ENCODE peak calls at places on chromosomes 3 and 15, in ten cellular contexts. G is Peyer's patch; Z is fibroblast of villous mesenchyme; C is endodermal cell; R is OCI-LY7; A is uterus; T is CD4-positive, alpha-beta T cell; H is progenitor cell of endocrine pancreas; E is psoas muscle; M is GM10248. V is an unnamed sample.

GRCh38 chr3:102195198-102195948 is 239.4 kb upstream of the ZPLD1 start:
- DNase-seq in G (no peak), Z (no peak), C (no peak), R (no peak), A (no peak), T (no peak), H (no peak), E (no peak), M (no peak), V (no peak)

GRCh38 chr15:61910839-61911369 is 149.3 kb downstream of the VPS13C start:
- DNase-seq in G (no peak), Z (no peak), C (no peak), R (no peak), A (no peak), T (no peak), H (no peak), E (no peak), M (no peak), V (no peak)

GRCh38 chr15:48939686-48940085 is 24.0 kb downstream of the SHC4 start:
- DNase-seq in G (no peak), Z (peak), C (no peak), R (no peak), A (no peak), T (no peak), H (no peak), E (no peak), M (no peak), V (peak)

GRCh38 chr3:49164983-49165720 is 979 bp downstream of the CCDC71 start:
- DNase-seq in G (no peak), Z (no peak), C (no peak), R (no peak), A (no peak), T (no peak), H (no peak), E (no peak), M (no peak), V (no peak)

GRCh38 chr15:71333839-71334238 is 218.6 kb downstream of the THSD4 start:
- DNase-seq in G (no peak), Z (peak), C (no peak), R (no peak), A (no peak), T (no peak), H (no peak), E (no peak), M (no peak), V (peak)

GRCh38 chr3:45890405-45890804 is 4.1 kb downstream of the CCR9 start:
- DNase-seq in G (peak), Z (no peak), C (no peak), R (peak), A (no peak), T (no peak), H (no peak), E (no peak), M (no peak), V (no peak)

GRCh38 chr3:11140054-11140712 is 14.1 kb upstream of the HRH1 start:
- DNase-seq in G (peak), Z (no peak), C (no peak), R (peak), A (no peak), T (no peak), H (no peak), E (no peak), M (peak), V (peak)

GRCh38 chr3:150737874-150738679 is 24.9 kb downstream of the SIAH2 start:
- DNase-seq in G (no peak), Z (peak), C (peak), R (no peak), A (no peak), T (no peak), H (no peak), E (no peak), M (no peak), V (peak)

GRCh38 chr3:195802261-195802701 is 9.4 kb downstream of the MUC4 start:
- DNase-seq in G (no peak), Z (no peak), C (peak), R (peak), A (no peak), T (no peak), H (no peak), E (no peak), M (no peak), V (no peak)

GRCh38 chr15:40439461-40440299 is 1.1 kb upstream of the BAHD1 start:
- DNase-seq in G (peak), Z (no peak), C (peak), R (peak), A (peak), T (no peak), H (no peak), E (peak), M (peak), V (peak)

GRCh38 chr3:156716105-156716862 is 41.9 kb downstream of the TIPARP start:
- DNase-seq in G (no peak), Z (no peak), C (no peak), R (no peak), A (no peak), T (no peak), H (no peak), E (no peak), M (no peak), V (no peak)

GRCh38 chr3:112773864-112774263 is 72.8 kb downstream of the CD200R1L start:
- DNase-seq in G (no peak), Z (no peak), C (no peak), R (peak), A (no peak), T (peak), H (no peak), E (no peak), M (no peak), V (no peak)

GRCh38 chr3:127206611-127207516 is 13.9 kb downstream of the PRR23E start:
- DNase-seq in G (no peak), Z (no peak), C (no peak), R (no peak), A (no peak), T (no peak), H (no peak), E (no peak), M (peak), V (no peak)

GRCh38 chr15:63870403-63871209 is 36.9 kb upstream of the HERC1 start:
- DNase-seq in G (no peak), Z (peak), C (peak), R (no peak), A (no peak), T (no peak), H (peak), E (peak), M (no peak), V (peak)

GRCh38 chr3:71258526-71258925 is 325.0 kb downstream of the FOXP1 start:
- DNase-seq in G (no peak), Z (peak), C (no peak), R (no peak), A (no peak), T (no peak), H (no peak), E (no peak), M (no peak), V (peak)

GRCh38 chr3:106114220-106114619 is 245.4 kb upstream of the CBLB start:
- DNase-seq in G (no peak), Z (peak), C (no peak), R (no peak), A (no peak), T (no peak), H (no peak), E (no peak), M (no peak), V (peak)

GRCh38 chr15:85473455-85473854 is 93.1 kb downstream of the AKAP13 start:
- DNase-seq in G (no peak), Z (peak), C (peak), R (peak), A (no peak), T (no peak), H (no peak), E (no peak), M (peak), V (peak)

GRCh38 chr15:70863450-70864218 is 9.7 kb upstream of the LARP6 start:
- DNase-seq in G (no peak), Z (no peak), C (no peak), R (no peak), A (no peak), T (no peak), H (no peak), E (no peak), M (no peak), V (peak)

GRCh38 chr3:141407043-141407442 is 38.7 kb downstream of the ZBTB38 start:
- DNase-seq in G (no peak), Z (peak), C (no peak), R (no peak), A (peak), T (no peak), H (no peak), E (peak), M (no peak), V (peak)

GRCh38 chr3:71416868-71417267 is 166.7 kb downstream of the FOXP1 start:
- DNase-seq in G (peak), Z (no peak), C (peak), R (peak), A (no peak), T (peak), H (no peak), E (no peak), M (no peak), V (no peak)

GRCh38 chr15:71078506-71079207 is 36.6 kb upstream of the THSD4 start:
- DNase-seq in G (no peak), Z (no peak), C (no peak), R (no peak), A (no peak), T (no peak), H (no peak), E (no peak), M (no peak), V (no peak)

GRCh38 chr15:73988075-73988969 is 3.8 kb downstream of the STOML1 start:
- DNase-seq in G (peak), Z (no peak), C (no peak), R (no peak), A (no peak), T (no peak), H (no peak), E (no peak), M (peak), V (no peak)

GRCh38 chr15:95684693-95685115 is 645.8 kb upstream of the NR2F2 start:
- DNase-seq in G (no peak), Z (peak), C (no peak), R (no peak), A (peak), T (no peak), H (no peak), E (no peak), M (no peak), V (peak)

GRCh38 chr15:73633991-73634495 is 854 bp upstream of the NPTN start:
- DNase-seq in G (no peak), Z (peak), C (no peak), R (no peak), A (no peak), T (no peak), H (no peak), E (no peak), M (no peak), V (peak)

GRCh38 chr3:177312491-177312890 is 115.2 kb upstream of the TBL1XR1 start:
- DNase-seq in G (no peak), Z (no peak), C (no peak), R (no peak), A (no peak), T (no peak), H (no peak), E (no peak), M (no peak), V (no peak)

GRCh38 chr3:140406655-140407054 is 271.2 kb upstream of the TRIM42 start:
- DNase-seq in G (no peak), Z (no peak), C (no peak), R (no peak), A (no peak), T (no peak), H (no peak), E (no peak), M (no peak), V (no peak)

GRCh38 chr15:44593042-44593736 is 56.2 kb downstream of the EIF3J start:
- DNase-seq in G (no peak), Z (peak), C (no peak), R (peak), A (no peak), T (no peak), H (no peak), E (no peak), M (no peak), V (peak)

GRCh38 chr3:141261472-141262171 is 30.0 kb downstream of the PXYLP1 start:
- DNase-seq in G (no peak), Z (no peak), C (no peak), R (no peak), A (no peak), T (no peak), H (no peak), E (no peak), M (no peak), V (no peak)

GRCh38 chr3:3192481-3192764 is 12.9 kb upstream of the CRBN start:
- DNase-seq in G (no peak), Z (no peak), C (no peak), R (no peak), A (no peak), T (no peak), H (no peak), E (no peak), M (no peak), V (no peak)

GRCh38 chr15:91534235-91534634 is 319.3 kb upstream of the SLCO3A1 start:
- DNase-seq in G (no peak), Z (no peak), C (no peak), R (no peak), A (no peak), T (no peak), H (no peak), E (no peak), M (no peak), V (no peak)

GRCh38 chr15:80173022-80173759 is 20.4 kb downstream of the FAH start:
- DNase-seq in G (peak), Z (peak), C (peak), R (peak), A (peak), T (peak), H (peak), E (peak), M (peak), V (peak)

GRCh38 chr15:93210995-93211394 is 122.0 kb upstream of the RGMA start:
- DNase-seq in G (no peak), Z (no peak), C (peak), R (no peak), A (no peak), T (no peak), H (no peak), E (peak), M (no peak), V (no peak)

GRCh38 chr3:46429671-46430070 is 22.6 kb downstream of the CCRL2 start:
- DNase-seq in G (no peak), Z (no peak), C (no peak), R (no peak), A (no peak), T (no peak), H (no peak), E (no peak), M (no peak), V (no peak)

GRCh38 chr15:81889480-81889871 is 156.3 kb downstream of the MEX3B start:
- DNase-seq in G (no peak), Z (peak), C (no peak), R (no peak), A (no peak), T (no peak), H (no peak), E (no peak), M (no peak), V (no peak)

GRCh38 chr3:141407817-141408216 is 39.5 kb downstream of the ZBTB38 start:
- DNase-seq in G (no peak), Z (no peak), C (no peak), R (no peak), A (no peak), T (no peak), H (no peak), E (no peak), M (no peak), V (no peak)

GRCh38 chr3:53166781-53167291 is 5.8 kb downstream of the PRKCD start:
- DNase-seq in G (peak), Z (peak), C (no peak), R (no peak), A (peak), T (no peak), H (no peak), E (peak), M (no peak), V (peak)

GRCh38 chr3:32613183-32613582 is 42.5 kb upstream of the DYNC1LI1 start:
- DNase-seq in G (no peak), Z (no peak), C (no peak), R (no peak), A (no peak), T (no peak), H (no peak), E (no peak), M (no peak), V (no peak)

GRCh38 chr3:127768346-127769008 is 53.8 kb downstream of the MGLL start:
- DNase-seq in G (no peak), Z (peak), C (no peak), R (no peak), A (no peak), T (no peak), H (no peak), E (peak), M (no peak), V (peak)

GRCh38 chr15:65651831-65652749 is 30.4 kb downstream of the SLC24A1 start:
- DNase-seq in G (no peak), Z (no peak), C (peak), R (no peak), A (no peak), T (no peak), H (no peak), E (no peak), M (no peak), V (no peak)

GRCh38 chr3:148379763-148380162 is 317.9 kb upstream of the AGTR1 start:
- DNase-seq in G (no peak), Z (peak), C (no peak), R (peak), A (no peak), T (no peak), H (no peak), E (no peak), M (peak), V (peak)
- TF ChIP-seq CTCF in G (peak), Z (peak), C (peak), R (peak), A (no peak), T (no peak), H (peak), E (peak), M (peak), V (peak)

GRCh38 chr3:35944915-35945710 is 305.8 kb downstream of the ARPP21 start:
- DNase-seq in G (no peak), Z (no peak), C (no peak), R (no peak), A (no peak), T (no peak), H (no peak), E (no peak), M (no peak), V (peak)

GRCh38 chr3:35946857-35947514 is 307.7 kb downstream of the ARPP21 start:
- DNase-seq in G (no peak), Z (no peak), C (no peak), R (no peak), A (no peak), T (no peak), H (no peak), E (no peak), M (no peak), V (no peak)

GRCh38 chr3:35950045-35950444 is 310.7 kb downstream of the ARPP21 start:
- DNase-seq in G (no peak), Z (no peak), C (no peak), R (no peak), A (no peak), T (no peak), H (no peak), E (no peak), M (no peak), V (no peak)

DNA sequence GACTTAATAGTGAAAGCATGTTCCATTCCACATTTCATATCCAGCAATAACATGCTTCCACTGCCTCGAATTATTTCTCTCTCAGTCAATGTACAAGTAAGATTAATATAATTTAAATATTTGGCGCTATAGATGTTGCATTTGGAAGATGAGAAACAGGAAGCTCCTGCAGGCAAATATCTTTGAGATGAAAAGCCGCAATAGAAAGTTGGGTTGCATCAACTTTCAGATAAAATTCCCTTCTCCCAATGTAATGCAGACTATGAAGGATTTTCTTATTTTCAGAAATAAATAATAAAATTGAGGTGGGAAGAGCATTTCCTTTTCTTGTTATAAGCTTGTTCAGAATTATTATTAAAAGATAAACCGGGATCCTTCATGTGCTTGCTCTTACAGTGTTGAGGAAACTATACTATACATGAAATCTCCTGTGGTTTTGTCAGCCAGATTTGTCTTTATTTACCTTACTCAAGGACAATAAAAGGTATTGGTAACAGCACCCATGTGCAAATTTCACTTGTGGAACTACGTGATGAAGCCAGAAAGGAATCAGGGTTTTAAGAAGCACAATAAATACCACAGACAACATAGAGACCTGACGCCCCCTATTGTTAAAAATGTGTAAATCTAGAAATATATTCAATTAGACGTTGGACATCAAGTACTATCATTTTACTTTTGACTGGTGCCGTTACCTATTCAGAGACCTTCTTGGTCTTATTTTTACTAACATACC is 307.0 kb downstream of the ARPP21 start:
- DNase-seq in G (no peak), Z (peak), C (no peak), R (peak), A (no peak), T (no peak), H (no peak), E (no peak), M (peak), V (peak)
- TF ChIP-seq CTCF in G (peak), Z (peak), C (peak), R (peak), A (no peak), T (no peak), H (peak), E (peak), M (peak), V (peak)

GRCh38 chr3:160574636-160575035 is 9.3 kb upstream of the KPNA4 start:
- DNase-seq in G (no peak), Z (no peak), C (no peak), R (no peak), A (no peak), T (no peak), H (no peak), E (no peak), M (no peak), V (no peak)

GRCh38 chr3:160576621-160577020 is 11.2 kb upstream of the KPNA4 start:
- DNase-seq in G (no peak), Z (no peak), C (no peak), R (no peak), A (no peak), T (no peak), H (no peak), E (no peak), M (no peak), V (no peak)

GRCh38 chr3:160575589-160575988 is 10.2 kb upstream of the KPNA4 start:
- DNase-seq in G (no peak), Z (no peak), C (no peak), R (no peak), A (no peak), T (no peak), H (no peak), E (no peak), M (no peak), V (no peak)

GRCh38 chr3:160577093-160577492 is 11.7 kb upstream of the KPNA4 start:
- DNase-seq in G (no peak), Z (no peak), C (no peak), R (no peak), A (no peak), T (no peak), H (no peak), E (no peak), M (no peak), V (no peak)

GRCh38 chr3:160577551-160578195 is 12.3 kb upstream of the KPNA4 start:
- DNase-seq in G (no peak), Z (peak), C (no peak), R (no peak), A (no peak), T (no peak), H (no peak), E (no peak), M (no peak), V (peak)
- TF ChIP-seq CTCF in G (peak), Z (no peak), C (peak), R (peak), A (no peak), T (no peak), H (peak), E (no peak), M (no peak), V (peak)

DNA sequence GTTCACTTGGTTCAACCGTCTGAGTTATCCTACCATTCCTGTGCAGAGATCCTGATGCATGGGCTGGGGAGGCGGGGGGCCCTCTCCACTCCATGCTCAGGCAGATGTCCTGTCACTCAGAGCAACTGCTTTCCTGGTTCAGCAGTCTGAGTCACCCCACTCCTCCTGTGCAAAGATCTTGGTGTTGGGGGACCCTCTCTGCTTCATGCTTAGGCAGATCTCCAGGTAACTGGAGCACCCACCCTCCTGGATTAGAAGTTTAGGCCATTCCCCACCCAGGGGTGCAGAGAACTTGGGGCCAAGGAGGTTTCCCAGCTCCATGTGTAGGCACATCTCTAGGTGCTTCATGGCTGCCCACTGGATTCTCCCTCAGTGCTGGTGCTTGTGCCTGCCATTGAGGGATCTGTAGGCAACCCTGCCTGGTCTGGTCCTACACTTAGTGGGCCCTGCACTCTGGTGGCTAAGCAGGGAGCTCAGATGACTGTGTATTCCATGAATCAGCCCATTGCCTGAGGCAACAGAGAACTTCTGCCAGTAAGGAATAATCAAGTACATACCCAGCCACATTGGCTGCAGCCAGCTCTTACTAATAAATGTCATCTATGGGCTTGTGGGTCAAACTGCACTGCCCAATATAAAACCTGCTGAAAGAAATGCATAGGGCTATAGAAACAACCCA is 465.4 kb upstream of the THBS1 start:
- DNase-seq in G (no peak), Z (no peak), C (no peak), R (no peak), A (no peak), T (no peak), H (no peak), E (no peak), M (no peak), V (no peak)
- TF ChIP-seq CTCF in G (no peak), Z (no peak), C (no peak), R (no peak), A (no peak), T (no peak), H (no peak), E (no peak), M (no peak), V (no peak)

V was measured in fibroblast of pulmonary artery.